ENCODE peak calls at places on chromosome 19, in six cellular contexts. One of them, this sample, is unnamed.

GRCh38 chr19:57351867-57352266 is 796 bp downstream of the ZNF304 start:
- DNase-seq in heart right ventricle: no peak
- DNase-seq in foreskin fibroblast: no peak
- DNase-seq in pancreas: no peak
- DNase-seq in astrocyte of the cerebellum: no peak
- DNase-seq in uterus: no peak
- DNase-seq in this sample: no peak

GRCh38 chr19:37329686-37330085 is 41.2 kb upstream of the ZNF527 start:
- DNase-seq in pancreas: no peak
- DNase-seq in uterus: no peak
- DNase-seq in astrocyte of the cerebellum: no peak
- DNase-seq in heart right ventricle: no peak
- DNase-seq in foreskin fibroblast: no peak
- DNase-seq in this sample: peak

GRCh38 chr19:37303591-37304171 is 67.2 kb upstream of the ZNF527 start:
- DNase-seq in uterus: no peak
- DNase-seq in heart right ventricle: no peak
- DNase-seq in pancreas: no peak
- DNase-seq in astrocyte of the cerebellum: no peak
- DNase-seq in foreskin fibroblast: no peak
- DNase-seq in this sample: no peak

GRCh38 chr19:19740755-19741154 is 7.8 kb upstream of the ZNF14 start:
- DNase-seq in heart right ventricle: no peak
- DNase-seq in foreskin fibroblast: no peak
- DNase-seq in pancreas: no peak
- DNase-seq in astrocyte of the cerebellum: no peak
- DNase-seq in uterus: no peak
- DNase-seq in this sample: no peak

GRCh38 chr19:29017788-29018187 is 195.2 kb downstream of the UQCRFS1 start:
- DNase-seq in foreskin fibroblast: no peak
- DNase-seq in uterus: no peak
- DNase-seq in astrocyte of the cerebellum: no peak
- DNase-seq in pancreas: no peak
- DNase-seq in heart right ventricle: no peak
- DNase-seq in this sample: no peak

GRCh38 chr19:18219911-18220631 is 6.2 kb downstream of the PDE4C start:
- DNase-seq in astrocyte of the cerebellum: no peak
- DNase-seq in foreskin fibroblast: no peak
- DNase-seq in heart right ventricle: no peak
- DNase-seq in pancreas: no peak
- DNase-seq in uterus: no peak
- DNase-seq in this sample: no peak

GRCh38 chr19:48393559-48394330 is at the start of gene GRIN2D:
- DNase-seq in pancreas: peak
- DNase-seq in foreskin fibroblast: no peak
- DNase-seq in heart right ventricle: no peak
- DNase-seq in astrocyte of the cerebellum: no peak
- DNase-seq in uterus: no peak
- DNase-seq in this sample: peak

GRCh38 chr19:29278716-29279115 is 65.8 kb upstream of the UQCRFS1 start:
- DNase-seq in heart right ventricle: no peak
- DNase-seq in pancreas: no peak
- DNase-seq in foreskin fibroblast: no peak
- DNase-seq in astrocyte of the cerebellum: no peak
- DNase-seq in uterus: no peak
- DNase-seq in this sample: no peak

GRCh38 chr19:48635966-48636858 is 967 bp downstream of the DBP start:
- DNase-seq in astrocyte of the cerebellum: no peak
- DNase-seq in pancreas: peak
- DNase-seq in heart right ventricle: no peak
- DNase-seq in uterus: peak
- DNase-seq in foreskin fibroblast: no peak
- DNase-seq in this sample: no peak

GRCh38 chr19:44718441-44719261 is 19.7 kb downstream of the CEACAM16 start:
- DNase-seq in heart right ventricle: peak
- DNase-seq in astrocyte of the cerebellum: no peak
- DNase-seq in pancreas: peak
- DNase-seq in foreskin fibroblast: peak
- DNase-seq in uterus: peak
- DNase-seq in this sample: peak

GRCh38 chr19:51524661-51525264 is 6.7 kb downstream of the SIGLEC6 start:
- DNase-seq in uterus: no peak
- DNase-seq in foreskin fibroblast: no peak
- DNase-seq in heart right ventricle: no peak
- DNase-seq in pancreas: no peak
- DNase-seq in astrocyte of the cerebellum: no peak
- DNase-seq in this sample: no peak

GRCh38 chr19:38277969-38278680 is 13.8 kb downstream of the SPINT2 start:
- DNase-seq in astrocyte of the cerebellum: no peak
- DNase-seq in pancreas: no peak
- DNase-seq in uterus: peak
- DNase-seq in heart right ventricle: peak
- DNase-seq in foreskin fibroblast: peak
- DNase-seq in this sample: peak

GRCh38 chr19:44582581-44583265 is 30.6 kb upstream of the IGSF23 start:
- DNase-seq in astrocyte of the cerebellum: no peak
- DNase-seq in uterus: no peak
- DNase-seq in pancreas: peak
- DNase-seq in foreskin fibroblast: no peak
- DNase-seq in heart right ventricle: peak
- DNase-seq in this sample: peak

GRCh38 chr19:6226444-6227155 is 53.2 kb downstream of the MLLT1 start:
- DNase-seq in astrocyte of the cerebellum: no peak
- DNase-seq in pancreas: no peak
- DNase-seq in heart right ventricle: no peak
- DNase-seq in foreskin fibroblast: no peak
- DNase-seq in uterus: no peak
- DNase-seq in this sample: no peak

GRCh38 chr19:12974301-12975220 is 5.2 kb downstream of the DAND5 start:
- DNase-seq in astrocyte of the cerebellum: no peak
- DNase-seq in heart right ventricle: no peak
- DNase-seq in foreskin fibroblast: no peak
- DNase-seq in pancreas: no peak
- DNase-seq in uterus: no peak
- DNase-seq in this sample: no peak

GRCh38 chr19:31364956-31365355 is 15.7 kb upstream of the TSHZ3 start:
- DNase-seq in uterus: no peak
- DNase-seq in heart right ventricle: no peak
- DNase-seq in pancreas: no peak
- DNase-seq in foreskin fibroblast: no peak
- DNase-seq in astrocyte of the cerebellum: no peak
- DNase-seq in this sample: no peak

GRCh38 chr19:29678484-29679106 is 13.3 kb downstream of the PLEKHF1 start:
- DNase-seq in uterus: peak
- DNase-seq in astrocyte of the cerebellum: no peak
- DNase-seq in heart right ventricle: peak
- DNase-seq in foreskin fibroblast: no peak
- DNase-seq in pancreas: no peak
- DNase-seq in this sample: no peak

GRCh38 chr19:7199613-7200533 is 94.3 kb downstream of the INSR start:
- DNase-seq in heart right ventricle: no peak
- DNase-seq in astrocyte of the cerebellum: no peak
- DNase-seq in pancreas: peak
- DNase-seq in foreskin fibroblast: peak
- DNase-seq in uterus: no peak
- DNase-seq in this sample: no peak

GRCh38 chr19:27717825-27718224 is 1495.1 kb downstream of the UQCRFS1 start:
- DNase-seq in heart right ventricle: no peak
- DNase-seq in astrocyte of the cerebellum: no peak
- DNase-seq in pancreas: no peak
- DNase-seq in uterus: no peak
- DNase-seq in foreskin fibroblast: no peak
- DNase-seq in this sample: no peak

GRCh38 chr19:56403261-56403660 is 871 bp upstream of the ZNF583 start:
- DNase-seq in astrocyte of the cerebellum: no peak
- DNase-seq in foreskin fibroblast: no peak
- DNase-seq in uterus: no peak
- DNase-seq in heart right ventricle: no peak
- DNase-seq in pancreas: no peak
- DNase-seq in this sample: peak

GRCh38 chr19:40982594-40983101 is 8.4 kb upstream of the CYP2B6 start:
- DNase-seq in pancreas: no peak
- DNase-seq in heart right ventricle: no peak
- DNase-seq in foreskin fibroblast: peak
- DNase-seq in astrocyte of the cerebellum: no peak
- DNase-seq in uterus: no peak
- DNase-seq in this sample: peak

GRCh38 chr19:38673030-38673429 is 25.6 kb downstream of the ACTN4 start:
- DNase-seq in pancreas: no peak
- DNase-seq in astrocyte of the cerebellum: no peak
- DNase-seq in uterus: no peak
- DNase-seq in heart right ventricle: no peak
- DNase-seq in foreskin fibroblast: no peak
- DNase-seq in this sample: no peak

GRCh38 chr19:6678690-6679109 is 8.7 kb upstream of the TNFSF14 start:
- DNase-seq in foreskin fibroblast: peak
- DNase-seq in astrocyte of the cerebellum: no peak
- DNase-seq in pancreas: no peak
- DNase-seq in heart right ventricle: no peak
- DNase-seq in uterus: no peak
- DNase-seq in this sample: no peak

GRCh38 chr19:55216461-55217198 is 7.3 kb upstream of the PTPRH start:
- DNase-seq in foreskin fibroblast: peak
- DNase-seq in astrocyte of the cerebellum: peak
- DNase-seq in heart right ventricle: peak
- DNase-seq in uterus: peak
- DNase-seq in pancreas: peak
- DNase-seq in this sample: peak

DNA sequence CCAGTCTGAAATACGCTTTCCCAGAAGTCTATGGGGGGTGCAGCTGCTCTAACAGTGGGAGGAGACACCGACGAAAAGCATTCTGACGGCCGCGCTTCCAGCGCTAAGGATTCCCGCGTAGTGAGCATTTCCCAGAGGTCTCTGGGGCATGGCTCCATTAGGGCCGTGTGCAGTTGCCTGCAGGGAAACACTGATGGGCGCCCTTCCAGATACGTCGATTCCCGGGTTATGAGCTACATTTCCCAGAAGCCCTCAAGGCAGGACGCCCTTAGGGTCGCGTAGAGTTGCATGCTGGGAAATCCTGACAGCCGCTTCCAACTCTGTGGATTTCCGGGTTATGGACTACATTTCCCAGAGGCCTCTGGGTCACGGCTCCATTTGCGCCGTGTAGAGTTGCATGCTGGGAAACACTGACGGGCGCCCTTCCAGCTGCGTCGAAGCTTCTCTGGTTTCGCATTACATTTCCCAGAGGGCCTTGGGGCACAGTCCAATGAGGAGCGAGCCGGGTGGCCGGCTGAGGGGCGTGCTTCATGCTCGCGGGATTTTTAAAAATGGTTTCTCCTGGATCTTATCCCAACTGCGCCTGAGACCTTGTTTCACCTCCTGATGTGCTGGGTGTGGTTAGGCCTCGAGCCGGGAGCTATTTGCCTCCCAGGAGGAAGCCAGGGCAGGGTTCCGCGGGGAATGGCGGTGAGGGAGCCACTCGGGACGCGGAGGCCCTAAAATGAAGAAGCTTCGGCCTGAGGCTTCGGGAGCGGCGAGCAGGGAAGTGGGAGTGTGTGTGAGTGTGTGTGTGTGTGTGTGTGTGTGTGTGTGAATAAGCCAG is 17.2 kb upstream of the ZNF331 start:
- DNase-seq in astrocyte of the cerebellum: peak
- DNase-seq in heart right ventricle: peak
- DNase-seq in pancreas: peak
- DNase-seq in uterus: peak
- DNase-seq in foreskin fibroblast: peak
- DNase-seq in this sample: peak
- H3K4me3 ChIP-seq in astrocyte of the cerebellum: peak
- H3K4me3 ChIP-seq in heart right ventricle: peak
- H3K4me3 ChIP-seq in pancreas: peak
- H3K4me3 ChIP-seq in uterus: peak
- H3K4me3 ChIP-seq in foreskin fibroblast: peak
- H3K4me3 ChIP-seq in this sample: peak

DNA sequence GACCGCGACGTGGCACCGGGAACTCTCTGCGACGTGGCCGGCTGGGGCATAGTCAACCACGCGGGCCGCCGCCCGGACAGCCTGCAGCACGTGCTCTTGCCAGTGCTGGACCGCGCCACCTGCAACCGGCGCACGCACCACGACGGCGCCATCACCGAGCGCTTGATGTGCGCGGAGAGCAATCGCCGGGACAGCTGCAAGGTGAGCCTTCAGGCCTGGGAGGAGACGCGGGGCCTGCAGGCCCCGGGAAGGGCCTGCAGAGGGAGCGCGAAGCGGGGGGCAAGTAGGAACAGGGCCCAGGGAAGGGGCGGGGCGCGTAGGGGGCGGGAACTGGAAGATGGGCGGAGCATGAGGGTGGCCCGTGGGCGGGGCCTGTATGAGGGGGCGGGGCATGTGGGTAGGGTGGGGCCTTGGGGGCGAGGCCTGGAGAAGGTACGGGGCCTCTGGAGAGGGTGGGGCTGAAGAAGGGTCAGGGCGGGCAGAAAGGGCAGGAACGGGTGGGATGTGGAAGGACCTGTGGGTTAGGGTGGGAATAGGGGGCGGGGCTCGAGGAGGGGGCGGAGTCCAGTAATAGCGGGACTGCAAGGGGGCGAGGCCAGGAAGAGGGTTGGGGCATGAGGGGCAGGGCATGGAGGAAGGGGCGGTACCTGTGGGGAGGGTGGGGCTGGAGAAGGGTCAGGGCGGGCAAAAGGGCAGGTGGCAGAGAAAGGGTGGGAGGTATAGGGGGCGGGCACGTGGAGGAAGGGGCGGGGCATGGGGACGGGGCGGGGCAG is 2.5 kb downstream of the CFD start:
- DNase-seq in uterus: no peak
- DNase-seq in pancreas: peak
- DNase-seq in heart right ventricle: peak
- DNase-seq in astrocyte of the cerebellum: no peak
- DNase-seq in foreskin fibroblast: no peak
- DNase-seq in this sample: peak
- TF ChIP-seq CTCF in uterus: no peak
- TF ChIP-seq CTCF in pancreas: no peak
- TF ChIP-seq CTCF in heart right ventricle: no peak
- TF ChIP-seq CTCF in astrocyte of the cerebellum: no peak
- TF ChIP-seq CTCF in foreskin fibroblast: no peak
- TF ChIP-seq CTCF in this sample: no peak

GRCh38 chr19:34835952-34836351 is 62.9 kb upstream of the ZNF599 start:
- DNase-seq in pancreas: no peak
- DNase-seq in astrocyte of the cerebellum: no peak
- DNase-seq in uterus: no peak
- DNase-seq in heart right ventricle: no peak
- DNase-seq in foreskin fibroblast: no peak
- DNase-seq in this sample: no peak
- H3K4me3 ChIP-seq in pancreas: no peak
- H3K4me3 ChIP-seq in astrocyte of the cerebellum: no peak
- H3K4me3 ChIP-seq in uterus: no peak
- H3K4me3 ChIP-seq in heart right ventricle: no peak
- H3K4me3 ChIP-seq in foreskin fibroblast: no peak
- H3K4me3 ChIP-seq in this sample: no peak

DNA sequence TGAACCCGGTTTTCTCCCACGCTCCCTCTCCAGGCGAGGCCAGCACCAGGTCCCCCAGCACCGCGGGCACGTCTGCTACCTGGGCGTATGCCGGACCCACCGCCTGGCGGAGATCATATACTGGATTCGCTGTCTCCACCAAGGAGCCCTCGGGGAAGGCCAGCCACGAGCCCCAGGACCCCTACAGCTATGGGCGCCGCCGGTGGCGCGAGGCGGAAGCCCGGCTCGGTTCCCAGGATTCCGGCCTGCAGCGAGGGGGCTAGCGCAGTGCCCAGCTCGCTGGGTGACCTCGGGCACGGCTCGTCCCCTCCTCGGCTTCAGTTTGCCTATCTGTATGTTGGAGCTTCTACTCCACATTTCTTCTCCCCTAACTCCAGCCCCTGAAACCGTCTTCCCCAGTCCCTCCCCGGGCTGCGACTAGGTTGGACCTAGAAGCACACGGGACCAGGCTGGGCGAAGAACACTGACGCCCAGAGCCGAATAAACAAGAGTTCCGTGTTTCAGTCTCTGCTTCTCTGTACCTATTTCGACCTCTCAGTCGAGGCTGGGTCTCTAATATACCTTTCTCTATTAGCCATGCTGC is 752 bp upstream of the CPT1C start:
- DNase-seq in astrocyte of the cerebellum: no peak
- DNase-seq in pancreas: no peak
- DNase-seq in heart right ventricle: no peak
- DNase-seq in foreskin fibroblast: no peak
- DNase-seq in uterus: no peak
- DNase-seq in this sample: no peak
- TF ChIP-seq CTCF in astrocyte of the cerebellum: no peak
- TF ChIP-seq CTCF in pancreas: peak
- TF ChIP-seq CTCF in heart right ventricle: no peak
- TF ChIP-seq CTCF in foreskin fibroblast: no peak
- TF ChIP-seq CTCF in uterus: peak
- TF ChIP-seq CTCF in this sample: no peak

This sample was measured in fibroblast of pulmonary artery.